ENCODE peak calls at places on chromosomes 12 and 14, in seven cellular contexts. H is K562, N is NCI-H2227 treated with DMSO at 0.1 percent for 48 hours, S is ureter, W is fibroblast of the aortic adventitia, I is GM06990, Z is activated T-cell treated with anti-CD3 and anti-CD28 coated beads for 1 hour. F is an unnamed sample.

GRCh38 chr12:68617160-68617926 is 6.6 kb downstream of the RAP1B start:
- DNase-seq in H (no peak), N (no peak), S (no peak), W (peak; percentile 78), I (no peak), Z (no peak), F (no peak)

GRCh38 chr14:86912689-86913088 is 1080.3 kb downstream of the GALC start:
- DNase-seq in H (no peak), N (no peak), S (no peak), W (no peak), I (no peak), Z (no peak), F (no peak)

GRCh38 chr12:71426648-71427047 is 12.9 kb upstream of the LGR5 start:
- DNase-seq in H (no peak), N (no peak), S (no peak), W (peak; percentile 27), I (no peak), Z (no peak), F (no peak)

GRCh38 chr14:61761557-61761956 is 663 bp upstream of the SNAPC1 start:
- DNase-seq in H (no peak), N (peak; percentile 54), S (no peak), W (no peak), I (no peak), Z (no peak), F (no peak)

GRCh38 chr12:57759360-57759980 is 4.6 kb downstream of the MARCHF9 start:
- DNase-seq in H (no peak), N (no peak), S (no peak), W (no peak), I (no peak), Z (no peak), F (no peak)

GRCh38 chr12:70121562-70121961 is 121.7 kb upstream of the CNOT2 start:
- DNase-seq in H (no peak), N (no peak), S (no peak), W (no peak), I (no peak), Z (no peak), F (no peak)

GRCh38 chr12:85441740-85442139 is 161.7 kb downstream of the ALX1 start:
- DNase-seq in H (no peak), N (no peak), S (no peak), W (peak; percentile 36), I (no peak), Z (no peak), F (no peak)

GRCh38 chr12:105445261-105446015 is 114.9 kb downstream of the C12orf75 start:
- DNase-seq in H (no peak), N (no peak), S (no peak), W (peak; percentile 80), I (no peak), Z (no peak), F (no peak)

GRCh38 chr14:79476552-79476951 is 734.8 kb downstream of the DIO2 start:
- DNase-seq in H (no peak), N (no peak), S (no peak), W (no peak), I (no peak), Z (no peak), F (no peak)

GRCh38 chr12:119249441-119249840 is 70.7 kb downstream of the HSPB8 start:
- DNase-seq in H (no peak), N (peak; percentile 59), S (no peak), W (no peak), I (no peak), Z (no peak), F (no peak)

GRCh38 chr12:58416211-58416610 is 474.8 kb downstream of the ATP23 start:
- DNase-seq in H (no peak), N (no peak), S (no peak), W (peak; percentile 88), I (no peak), Z (no peak), F (no peak)

GRCh38 chr12:11762723-11763326 is 113.4 kb downstream of the ETV6 start:
- DNase-seq in H (no peak), N (no peak), S (no peak), W (peak; percentile 6), I (peak; percentile 75), Z (no peak), F (no peak)

GRCh38 chr12:89351489-89352241 is 636 bp downstream of the DUSP6 start:
- DNase-seq in H (no peak), N (no peak), S (peak; percentile 57), W (peak; percentile 45), I (peak; percentile 59), Z (peak; percentile 24), F (peak; percentile 40)

GRCh38 chr14:75832621-75833297 is 149.0 kb downstream of the TGFB3 start:
- DNase-seq in H (peak; percentile 47), N (no peak), S (no peak), W (peak; percentile 61), I (no peak), Z (no peak), F (no peak)

GRCh38 chr14:35643513-35643912 is 109.5 kb downstream of the INSM2 start:
- DNase-seq in H (no peak), N (no peak), S (no peak), W (no peak), I (no peak), Z (no peak), F (no peak)

GRCh38 chr14:101233861-101234587 is 327.3 kb upstream of the DIO3 start:
- DNase-seq in H (no peak), N (no peak), S (no peak), W (no peak), I (no peak), Z (no peak), F (no peak)